ENCODE peak calls at places on chromosomes 4 and X, in nine cellular contexts. U, X, R, E, G, I, Q, C and P are unnamed samples.

GRCh38 chr4:36051634-36052033 is 192.7 kb downstream of the ARAP2 start:
- DNase-seq in U (no peak), X (no peak), R (no peak), E (no peak), G (no peak), I (no peak), Q (no peak), C (no peak), P (no peak)

GRCh38 chr4:26192921-26193894 is 127.6 kb upstream of the RBPJ start:
- DNase-seq in U (no peak), X (no peak), R (no peak), E (no peak), G (no peak), I (no peak), Q (no peak), C (no peak), P (no peak)

GRCh38 chr4:65336465-65336864 is 333.8 kb downstream of the EPHA5 start:
- DNase-seq in U (no peak), X (no peak), R (no peak), E (no peak), G (no peak), I (no peak), Q (no peak), C (no peak), P (no peak)

GRCh38 chrX:118682258-118683014 is 45.0 kb upstream of the IL13RA1 start:
- DNase-seq in U (no peak), X (no peak), R (no peak), E (no peak), G (no peak), I (no peak), Q (no peak), C (no peak), P (no peak)

GRCh38 chr4:86838141-86838540 is 11.0 kb downstream of the SLC10A6 start:
- DNase-seq in U (no peak), X (no peak), R (no peak), E (no peak), G (no peak), I (no peak), Q (no peak), C (no peak), P (no peak)

GRCh38 chr4:114040319-114041116 is 61.1 kb upstream of the ARSJ start:
- DNase-seq in U (no peak), X (no peak), R (no peak), E (no peak), G (peak), I (no peak), Q (no peak), C (no peak), P (no peak)

GRCh38 chrX:73916931-73917657 is 354.1 kb downstream of the CHIC1 start:
- DNase-seq in U (no peak), X (no peak), R (no peak), E (no peak), G (peak), I (no peak), Q (peak), C (peak), P (peak)

GRCh38 chrX:42809569-42809968 is 31.6 kb upstream of the PPP1R2C start:
- DNase-seq in U (no peak), X (no peak), R (no peak), E (no peak), G (no peak), I (no peak), Q (no peak), C (peak), P (no peak)

GRCh38 chr4:180694875-180695274 is 1548.3 kb upstream of the TENM3 start:
- DNase-seq in U (no peak), X (no peak), R (no peak), E (no peak), G (no peak), I (no peak), Q (no peak), C (no peak), P (no peak)

GRCh38 chr4:145298885-145299284 is 118.5 kb upstream of the OTUD4 start:
- DNase-seq in U (no peak), X (no peak), R (no peak), E (no peak), G (no peak), I (peak), Q (no peak), C (no peak), P (no peak)
- H3K27ac ChIP-seq in U (no peak), X (no peak), R (no peak), E (no peak), G (no peak), I (no peak), Q (no peak), C (no peak), P (no peak)

DNA sequence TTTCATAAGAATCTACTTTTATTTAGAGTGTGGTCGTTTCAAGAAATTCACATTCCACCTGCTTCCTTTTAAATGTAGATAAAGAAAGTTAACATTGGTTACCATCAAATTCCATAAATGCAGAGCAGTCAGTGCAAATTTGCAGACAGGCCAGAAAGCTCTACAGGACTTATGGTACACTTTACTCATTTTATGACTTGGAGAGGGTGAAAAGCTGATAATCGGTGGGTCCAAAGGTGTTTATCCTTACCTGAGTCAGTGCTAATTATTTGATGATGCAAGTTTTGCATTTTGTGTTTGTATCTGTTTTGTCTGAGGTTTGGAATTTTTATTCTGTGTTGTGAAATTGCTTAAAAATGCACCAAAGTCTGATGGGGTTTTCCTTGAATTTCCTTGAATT is 193.3 kb downstream of the PALLD start:
- DNase-seq in U (no peak), X (no peak), R (no peak), E (no peak), G (no peak), I (no peak), Q (no peak), C (no peak), P (no peak)
- TF ChIP-seq CTCF in U (no peak), X (no peak), R (no peak), E (no peak), G (no peak), I (no peak), Q (no peak), C (no peak), P (no peak)

GRCh38 chr4:48044298-48044697 is 27.7 kb downstream of the NIPAL1 start:
- DNase-seq in U (no peak), X (no peak), R (no peak), E (no peak), G (no peak), I (no peak), Q (no peak), C (no peak), P (no peak)

GRCh38 chr4:48046059-48046458 is 29.5 kb downstream of the NIPAL1 start:
- DNase-seq in U (no peak), X (no peak), R (no peak), E (no peak), G (no peak), I (no peak), Q (no peak), C (no peak), P (no peak)

GRCh38 chr4:48041535-48042137 is 25.1 kb downstream of the NIPAL1 start:
- DNase-seq in U (no peak), X (no peak), R (no peak), E (no peak), G (no peak), I (no peak), Q (no peak), C (no peak), P (no peak)

GRCh38 chr4:48043504-48043903 is 26.9 kb downstream of the NIPAL1 start:
- DNase-seq in U (no peak), X (no peak), R (no peak), E (no peak), G (no peak), I (no peak), Q (no peak), C (no peak), P (no peak)

DNA sequence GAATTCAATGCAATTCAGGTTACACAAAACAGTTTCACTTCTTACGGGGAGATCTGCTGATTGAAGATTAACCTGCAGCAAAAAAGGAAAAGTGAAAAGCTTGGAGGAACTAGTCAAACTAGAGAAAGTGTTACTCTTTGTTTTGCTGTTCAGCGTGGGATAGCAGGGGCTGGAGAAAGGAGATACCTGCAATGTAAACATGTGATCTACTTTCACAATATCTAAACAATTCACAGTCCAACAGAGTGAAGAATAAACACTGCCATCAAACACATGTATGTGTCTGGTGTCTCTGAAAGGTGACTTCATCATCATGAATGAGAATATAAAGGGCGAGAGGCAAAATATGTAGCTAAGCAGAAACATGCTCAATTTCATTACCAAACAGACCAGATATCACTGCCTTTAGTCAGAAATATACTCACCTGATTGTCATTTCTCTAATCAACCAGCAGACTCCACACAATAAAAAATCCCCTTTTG is 26.4 kb downstream of the NIPAL1 start:
- DNase-seq in U (no peak), X (no peak), R (no peak), E (no peak), G (no peak), I (no peak), Q (no peak), C (no peak), P (no peak)
- H3K27ac ChIP-seq in U (no peak), X (no peak), R (no peak), E (no peak), G (no peak), I (peak), Q (no peak), C (no peak), P (no peak)

GRCh38 chr4:16448240-16448639 is 222.0 kb upstream of the TAPT1 start:
- DNase-seq in U (no peak), X (no peak), R (no peak), E (no peak), G (no peak), I (no peak), Q (no peak), C (no peak), P (no peak)

GRCh38 chr4:16439003-16439402 is 212.7 kb upstream of the TAPT1 start:
- DNase-seq in U (no peak), X (no peak), R (no peak), E (no peak), G (peak), I (no peak), Q (no peak), C (no peak), P (no peak)

GRCh38 chr4:16439771-16440170 is 213.5 kb upstream of the TAPT1 start:
- DNase-seq in U (no peak), X (no peak), R (peak), E (peak), G (no peak), I (no peak), Q (no peak), C (no peak), P (no peak)

GRCh38 chr4:16442296-16442695 is 216.0 kb upstream of the TAPT1 start:
- DNase-seq in U (no peak), X (no peak), R (no peak), E (no peak), G (no peak), I (no peak), Q (no peak), C (no peak), P (no peak)

DNA sequence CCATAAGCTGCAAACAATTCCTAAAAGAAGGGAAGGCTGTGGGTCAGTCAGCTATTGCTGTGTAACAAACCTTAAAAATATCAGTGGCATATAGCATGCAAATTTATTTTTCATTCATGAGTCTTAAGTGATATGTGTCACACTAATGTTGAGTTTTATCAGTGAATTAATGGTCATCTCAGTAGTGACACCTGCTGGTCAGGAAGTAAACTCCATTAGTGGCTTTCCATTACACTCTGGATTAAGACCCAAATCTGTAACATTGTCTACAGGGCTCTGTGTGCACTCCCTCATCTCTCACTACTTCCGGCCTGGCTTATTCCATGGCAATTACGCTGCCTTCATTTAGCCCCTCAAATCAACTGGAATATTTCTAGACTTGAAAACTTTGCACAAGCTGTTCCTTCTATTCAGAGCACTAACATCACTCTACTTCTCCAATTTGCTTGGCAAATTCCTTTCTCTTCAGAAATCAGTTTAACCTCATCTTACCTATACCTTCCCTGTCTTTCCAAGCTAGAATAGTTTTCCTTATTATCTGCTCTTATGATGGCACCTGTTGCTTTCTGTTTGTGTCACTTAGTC is 217.3 kb upstream of the TAPT1 start:
- DNase-seq in U (no peak), X (no peak), R (no peak), E (no peak), G (peak), I (no peak), Q (peak), C (peak), P (peak)
- TF ChIP-seq CTCF in U (peak), X (peak), R (peak), E (peak), G (peak), I (peak), Q (peak), C (peak), P (peak)

DNA sequence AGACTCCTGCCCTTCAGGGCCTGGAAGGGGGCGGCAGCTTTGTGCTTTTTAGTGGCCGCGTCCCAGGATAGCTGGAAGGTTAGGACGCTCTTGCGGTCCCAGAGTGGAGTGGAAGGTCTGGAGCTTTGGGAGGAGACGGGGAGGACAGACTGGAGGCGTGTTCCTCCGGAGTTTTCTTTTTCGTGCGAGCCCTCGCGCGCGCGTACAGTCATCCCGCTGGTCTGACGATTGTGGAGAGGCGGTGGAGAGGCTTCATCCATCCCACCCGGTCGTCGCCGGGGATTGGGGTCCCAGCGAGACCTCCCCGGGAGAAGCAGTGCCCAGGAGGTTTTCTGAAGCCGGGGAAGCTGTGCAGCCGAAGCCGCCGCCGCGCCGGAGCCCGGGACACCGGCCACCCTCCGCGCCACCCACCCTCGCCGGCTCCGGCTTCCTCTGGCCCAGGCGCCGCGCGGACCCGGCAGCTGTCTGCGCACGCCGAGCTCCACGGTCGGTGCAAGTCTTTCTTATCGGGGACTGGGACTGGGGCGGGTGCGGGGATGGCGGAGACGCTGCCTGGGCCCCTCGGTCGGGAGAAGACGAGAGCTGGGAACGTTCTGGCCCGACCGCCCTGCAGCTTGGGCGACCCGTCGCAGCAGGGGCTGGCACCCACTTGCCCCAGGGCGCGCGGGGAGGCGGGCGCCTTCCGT is at the start of gene EDNRA:
- DNase-seq in U (peak), X (peak), R (no peak), E (peak), G (peak), I (no peak), Q (no peak), C (peak), P (peak)
- H3K27ac ChIP-seq in U (peak), X (peak), R (peak), E (peak), G (peak), I (peak), Q (peak), C (no peak), P (no peak)

GRCh38 chr4:184387351-184387750 is 87.0 kb downstream of the IRF2 start:
- DNase-seq in U (no peak), X (no peak), R (no peak), E (no peak), G (no peak), I (no peak), Q (no peak), C (no peak), P (no peak)

GRCh38 chr4:184386271-184386781 is 88.0 kb downstream of the IRF2 start:
- DNase-seq in U (no peak), X (no peak), R (no peak), E (peak), G (no peak), I (no peak), Q (no peak), C (no peak), P (no peak)

GRCh38 chr4:184384810-184385557 is 89.4 kb downstream of the IRF2 start:
- DNase-seq in U (no peak), X (no peak), R (no peak), E (no peak), G (no peak), I (no peak), Q (no peak), C (peak), P (no peak)

GRCh38 chr4:184384056-184384809 is 90.1 kb downstream of the IRF2 start:
- DNase-seq in U (no peak), X (no peak), R (peak), E (no peak), G (peak), I (peak), Q (peak), C (peak), P (peak)

GRCh38 chr4:184385705-184386141 is 88.6 kb downstream of the IRF2 start:
- DNase-seq in U (no peak), X (no peak), R (peak), E (peak), G (no peak), I (no peak), Q (no peak), C (no peak), P (no peak)
- TF ChIP-seq CTCF in U (no peak), X (no peak), R (no peak), E (no peak), G (no peak), I (no peak), Q (no peak), C (no peak), P (no peak)

GRCh38 chr4:16437836-16438235 is 211.6 kb upstream of the TAPT1 start:
- DNase-seq in U (no peak), X (no peak), R (no peak), E (no peak), G (peak), I (no peak), Q (no peak), C (no peak), P (no peak)
- H3K27ac ChIP-seq in U (no peak), X (no peak), R (no peak), E (no peak), G (no peak), I (no peak), Q (no peak), C (no peak), P (no peak)